ENCODE peak calls at places on chromosomes 13 and 19, in six cellular contexts. One of them, this sample, is unnamed.
A peak's percentile ranks its signal among the peaks of the same experiment; 100 is the strongest.

GRCh38 chr13:108742681-108743080 is 113.3 kb downstream of the MYO16 start:
- DNase-seq in naive B cell: no peak
- DNase-seq in activated naive CD8-positive, alpha-beta T cell treated with anti-CD3 and anti-CD28 coated beads, Interleukin-2, amount 50 U/mL, for 16 hours: no peak
- DNase-seq in NCI-H1048: no peak
- DNase-seq in mesenteric fat pad: no peak
- DNase-seq in posterior cingulate gyrus: no peak
- DNase-seq in this sample: no peak

GRCh38 chr19:4977299-4978174 is 8.6 kb downstream of the KDM4B start:
- DNase-seq in activated naive CD8-positive, alpha-beta T cell treated with anti-CD3 and anti-CD28 coated beads, Interleukin-2, amount 50 U/mL, for 16 hours: no peak
- DNase-seq in NCI-H1048: no peak
- DNase-seq in posterior cingulate gyrus: peak; percentile 54
- DNase-seq in mesenteric fat pad: no peak
- DNase-seq in naive B cell: peak; percentile 60
- DNase-seq in this sample: no peak

GRCh38 chr13:21326155-21327030 is 132.7 kb downstream of the ZDHHC20 start:
- DNase-seq in naive B cell: no peak
- DNase-seq in NCI-H1048: no peak
- DNase-seq in posterior cingulate gyrus: peak; percentile 52
- DNase-seq in activated naive CD8-positive, alpha-beta T cell treated with anti-CD3 and anti-CD28 coated beads, Interleukin-2, amount 50 U/mL, for 16 hours: no peak
- DNase-seq in mesenteric fat pad: no peak
- DNase-seq in this sample: peak; percentile 80

GRCh38 chr19:55442372-55443044 is 592 bp downstream of the SHISA7 start:
- DNase-seq in activated naive CD8-positive, alpha-beta T cell treated with anti-CD3 and anti-CD28 coated beads, Interleukin-2, amount 50 U/mL, for 16 hours: no peak
- DNase-seq in naive B cell: no peak
- DNase-seq in NCI-H1048: no peak
- DNase-seq in posterior cingulate gyrus: peak; percentile 49
- DNase-seq in mesenteric fat pad: no peak
- DNase-seq in this sample: no peak

GRCh38 chr19:19448238-19448544 is 42.7 kb downstream of the GATAD2A start:
- DNase-seq in NCI-H1048: no peak
- DNase-seq in mesenteric fat pad: no peak
- DNase-seq in naive B cell: no peak
- DNase-seq in activated naive CD8-positive, alpha-beta T cell treated with anti-CD3 and anti-CD28 coated beads, Interleukin-2, amount 50 U/mL, for 16 hours: no peak
- DNase-seq in posterior cingulate gyrus: no peak
- DNase-seq in this sample: no peak

GRCh38 chr13:29227560-29227959 is 367.9 kb downstream of the SLC7A1 start:
- DNase-seq in NCI-H1048: no peak
- DNase-seq in posterior cingulate gyrus: no peak
- DNase-seq in naive B cell: no peak
- DNase-seq in mesenteric fat pad: no peak
- DNase-seq in activated naive CD8-positive, alpha-beta T cell treated with anti-CD3 and anti-CD28 coated beads, Interleukin-2, amount 50 U/mL, for 16 hours: no peak
- DNase-seq in this sample: no peak

GRCh38 chr19:54412877-54413276 is 2.4 kb upstream of the TTYH1 start:
- DNase-seq in posterior cingulate gyrus: no peak
- DNase-seq in activated naive CD8-positive, alpha-beta T cell treated with anti-CD3 and anti-CD28 coated beads, Interleukin-2, amount 50 U/mL, for 16 hours: no peak
- DNase-seq in naive B cell: no peak
- DNase-seq in mesenteric fat pad: no peak
- DNase-seq in NCI-H1048: no peak
- DNase-seq in this sample: no peak

GRCh38 chr13:59182241-59182640 is 981.5 kb downstream of the DIAPH3 start:
- DNase-seq in activated naive CD8-positive, alpha-beta T cell treated with anti-CD3 and anti-CD28 coated beads, Interleukin-2, amount 50 U/mL, for 16 hours: no peak
- DNase-seq in NCI-H1048: no peak
- DNase-seq in posterior cingulate gyrus: no peak
- DNase-seq in mesenteric fat pad: no peak
- DNase-seq in naive B cell: no peak
- DNase-seq in this sample: no peak

GRCh38 chr13:95269756-95270155 is 31.5 kb downstream of the ABCC4 start:
- DNase-seq in naive B cell: no peak
- DNase-seq in activated naive CD8-positive, alpha-beta T cell treated with anti-CD3 and anti-CD28 coated beads, Interleukin-2, amount 50 U/mL, for 16 hours: no peak
- DNase-seq in NCI-H1048: no peak
- DNase-seq in mesenteric fat pad: no peak
- DNase-seq in posterior cingulate gyrus: no peak
- DNase-seq in this sample: no peak

GRCh38 chr19:16509141-16510061 is 13.2 kb downstream of the C19orf44 start:
- DNase-seq in naive B cell: no peak
- DNase-seq in NCI-H1048: no peak
- DNase-seq in mesenteric fat pad: no peak
- DNase-seq in posterior cingulate gyrus: peak; percentile 37
- DNase-seq in activated naive CD8-positive, alpha-beta T cell treated with anti-CD3 and anti-CD28 coated beads, Interleukin-2, amount 50 U/mL, for 16 hours: no peak
- DNase-seq in this sample: no peak

GRCh38 chr13:28540612-28541011 is 45.7 kb upstream of the FLT1 start:
- DNase-seq in mesenteric fat pad: no peak
- DNase-seq in activated naive CD8-positive, alpha-beta T cell treated with anti-CD3 and anti-CD28 coated beads, Interleukin-2, amount 50 U/mL, for 16 hours: no peak
- DNase-seq in posterior cingulate gyrus: no peak
- DNase-seq in NCI-H1048: no peak
- DNase-seq in naive B cell: no peak
- DNase-seq in this sample: no peak

GRCh38 chr13:97743946-97744345 is 209.5 kb upstream of the IPO5 start:
- DNase-seq in posterior cingulate gyrus: no peak
- DNase-seq in mesenteric fat pad: no peak
- DNase-seq in naive B cell: no peak
- DNase-seq in activated naive CD8-positive, alpha-beta T cell treated with anti-CD3 and anti-CD28 coated beads, Interleukin-2, amount 50 U/mL, for 16 hours: no peak
- DNase-seq in NCI-H1048: no peak
- DNase-seq in this sample: no peak

GRCh38 chr19:30479231-30479630 is 107.0 kb downstream of the ZNF536 start:
- DNase-seq in mesenteric fat pad: no peak
- DNase-seq in activated naive CD8-positive, alpha-beta T cell treated with anti-CD3 and anti-CD28 coated beads, Interleukin-2, amount 50 U/mL, for 16 hours: no peak
- DNase-seq in posterior cingulate gyrus: no peak
- DNase-seq in NCI-H1048: no peak
- DNase-seq in naive B cell: no peak
- DNase-seq in this sample: no peak

GRCh38 chr13:70016116-70016515 is 91.5 kb upstream of the ATXN8OS start:
- DNase-seq in activated naive CD8-positive, alpha-beta T cell treated with anti-CD3 and anti-CD28 coated beads, Interleukin-2, amount 50 U/mL, for 16 hours: no peak
- DNase-seq in mesenteric fat pad: no peak
- DNase-seq in naive B cell: no peak
- DNase-seq in posterior cingulate gyrus: no peak
- DNase-seq in NCI-H1048: no peak
- DNase-seq in this sample: no peak

This sample was measured in iPS DF 19.7.